ENCODE peak calls at places on chromosomes 16 and 17, in seven cellular contexts. One of them, this sample, is unnamed.

GRCh38 chr16:69859105-69859969 is 91.8 kb upstream of the CLEC18A start:
- DNase-seq in hepatocyte: peak; percentile 68
- DNase-seq in OCI-LY7: peak; percentile 21
- DNase-seq in neural progenitor cell: peak; percentile 79
- DNase-seq in MM.1S: no peak
- DNase-seq in GM23338: peak; percentile 92
- DNase-seq in GM23248: no peak
- DNase-seq in this sample: no peak

GRCh38 chr17:34542700-34543336 is 36.6 kb upstream of the TMEM132E start:
- DNase-seq in OCI-LY7: peak; percentile 46
- DNase-seq in GM23338: peak; percentile 66
- DNase-seq in GM23248: peak; percentile 23
- DNase-seq in MM.1S: no peak
- DNase-seq in hepatocyte: peak; percentile 35
- DNase-seq in neural progenitor cell: peak; percentile 44
- DNase-seq in this sample: peak; percentile 26

GRCh38 chr17:78802459-78802858 is 20.4 kb upstream of the CYTH1 start:
- DNase-seq in neural progenitor cell: no peak
- DNase-seq in OCI-LY7: no peak
- DNase-seq in hepatocyte: no peak
- DNase-seq in GM23338: no peak
- DNase-seq in GM23248: no peak
- DNase-seq in MM.1S: no peak
- DNase-seq in this sample: no peak

GRCh38 chr16:46972971-46973456 is 460 bp downstream of the DNAJA2 start:
- DNase-seq in MM.1S: peak; percentile 13
- DNase-seq in GM23338: peak; percentile 51
- DNase-seq in hepatocyte: peak; percentile 63
- DNase-seq in neural progenitor cell: peak; percentile 67
- DNase-seq in GM23248: peak; percentile 67
- DNase-seq in OCI-LY7: peak; percentile 68
- DNase-seq in this sample: peak; percentile 25

GRCh38 chr16:11668590-11669379 is 530 bp downstream of the SNN start:
- DNase-seq in OCI-LY7: no peak
- DNase-seq in GM23248: peak; percentile 44
- DNase-seq in neural progenitor cell: peak; percentile 86
- DNase-seq in MM.1S: no peak
- DNase-seq in hepatocyte: peak; percentile 51
- DNase-seq in GM23338: peak; percentile 72
- DNase-seq in this sample: no peak

GRCh38 chr16:85372627-85373372 is 240.3 kb upstream of the GSE1 start:
- DNase-seq in GM23338: no peak
- DNase-seq in OCI-LY7: no peak
- DNase-seq in hepatocyte: peak; percentile 67
- DNase-seq in neural progenitor cell: no peak
- DNase-seq in MM.1S: no peak
- DNase-seq in GM23248: peak; percentile 95
- DNase-seq in this sample: peak; percentile 84

GRCh38 chr16:86734559-86735480 is 156.5 kb downstream of the FOXL1 start:
- DNase-seq in MM.1S: no peak
- DNase-seq in GM23248: no peak
- DNase-seq in hepatocyte: no peak
- DNase-seq in OCI-LY7: no peak
- DNase-seq in GM23338: peak; percentile 43
- DNase-seq in neural progenitor cell: no peak
- DNase-seq in this sample: no peak

GRCh38 chr16:57141822-57142631 is 43.8 kb downstream of the PSME3IP1 start:
- DNase-seq in hepatocyte: no peak
- DNase-seq in GM23248: no peak
- DNase-seq in neural progenitor cell: no peak
- DNase-seq in OCI-LY7: peak; percentile 84
- DNase-seq in MM.1S: no peak
- DNase-seq in GM23338: no peak
- DNase-seq in this sample: no peak

GRCh38 chr17:40316571-40317344 is 7.8 kb downstream of the RARA start:
- DNase-seq in neural progenitor cell: peak; percentile 85
- DNase-seq in GM23338: peak; percentile 85
- DNase-seq in GM23248: peak; percentile 93
- DNase-seq in OCI-LY7: no peak
- DNase-seq in MM.1S: no peak
- DNase-seq in hepatocyte: peak; percentile 88
- DNase-seq in this sample: peak; percentile 65

GRCh38 chr17:50028207-50029120 is 27.4 kb upstream of the ITGA3 start:
- DNase-seq in MM.1S: no peak
- DNase-seq in OCI-LY7: no peak
- DNase-seq in neural progenitor cell: peak; percentile 78
- DNase-seq in hepatocyte: peak; percentile 45
- DNase-seq in GM23248: peak; percentile 70
- DNase-seq in GM23338: peak; percentile 83
- DNase-seq in this sample: peak; percentile 74

GRCh38 chr17:42178817-42179216 is 2.1 kb downstream of the KCNH4 start:
- DNase-seq in hepatocyte: no peak
- DNase-seq in OCI-LY7: peak; percentile 16
- DNase-seq in MM.1S: peak; percentile 79
- DNase-seq in GM23338: peak; percentile 20
- DNase-seq in neural progenitor cell: no peak
- DNase-seq in GM23248: no peak
- DNase-seq in this sample: no peak

GRCh38 chr16:87350681-87351319 is 32.8 kb downstream of the FBXO31 start:
- DNase-seq in GM23248: peak; percentile 80
- DNase-seq in MM.1S: no peak
- DNase-seq in hepatocyte: no peak
- DNase-seq in OCI-LY7: no peak
- DNase-seq in GM23338: no peak
- DNase-seq in neural progenitor cell: no peak
- DNase-seq in this sample: peak; percentile 62

GRCh38 chr17:76176701-76177574 is 35.9 kb upstream of the FOXJ1 start:
- DNase-seq in OCI-LY7: no peak
- DNase-seq in neural progenitor cell: no peak
- DNase-seq in MM.1S: no peak
- DNase-seq in GM23338: no peak
- DNase-seq in hepatocyte: no peak
- DNase-seq in GM23248: no peak
- DNase-seq in this sample: no peak

GRCh38 chr17:38428643-38429371 is 543 bp downstream of the ARHGAP23 start:
- DNase-seq in hepatocyte: peak; percentile 62
- DNase-seq in MM.1S: peak; percentile 69
- DNase-seq in OCI-LY7: peak; percentile 39
- DNase-seq in neural progenitor cell: peak; percentile 58
- DNase-seq in GM23248: peak; percentile 77
- DNase-seq in GM23338: peak; percentile 72
- DNase-seq in this sample: peak; percentile 60

GRCh38 chr17:10370209-10370608 is 2.6 kb downstream of the MYH13 start:
- DNase-seq in neural progenitor cell: no peak
- DNase-seq in MM.1S: no peak
- DNase-seq in hepatocyte: no peak
- DNase-seq in GM23248: no peak
- DNase-seq in GM23338: no peak
- DNase-seq in OCI-LY7: no peak
- DNase-seq in this sample: no peak

GRCh38 chr16:85562102-85562786 is 50.9 kb upstream of the GSE1 start:
- DNase-seq in neural progenitor cell: no peak
- DNase-seq in MM.1S: no peak
- DNase-seq in OCI-LY7: no peak
- DNase-seq in GM23338: no peak
- DNase-seq in GM23248: no peak
- DNase-seq in hepatocyte: no peak
- DNase-seq in this sample: no peak

DNA sequence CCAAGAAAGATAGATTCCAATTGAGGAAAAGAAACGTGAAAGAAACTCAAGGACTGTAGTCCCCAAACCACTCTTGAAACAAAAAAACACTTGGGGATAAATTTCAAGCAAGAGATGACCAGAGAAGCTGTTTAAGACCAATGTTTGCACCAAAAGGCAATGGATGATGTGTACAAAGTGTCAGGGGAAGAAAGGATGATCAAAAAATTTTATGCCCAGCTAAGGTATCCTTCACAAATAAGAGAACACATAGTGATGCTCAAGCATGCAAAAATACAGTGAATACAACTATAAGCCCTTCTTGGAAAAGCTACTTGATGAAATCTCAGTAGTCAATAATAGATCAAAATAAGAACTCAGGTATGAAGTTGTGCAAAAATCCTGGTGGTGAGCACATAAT is 281.1 kb downstream of the CEP112 start:
- DNase-seq in OCI-LY7: no peak
- DNase-seq in MM.1S: no peak
- DNase-seq in GM23338: no peak
- DNase-seq in neural progenitor cell: no peak
- DNase-seq in hepatocyte: no peak
- DNase-seq in GM23248: no peak
- DNase-seq in this sample: no peak
- H3K27ac ChIP-seq in OCI-LY7: no peak overlapping the region
- H3K27ac ChIP-seq in MM.1S: no peak overlapping the region
- H3K27ac ChIP-seq in GM23338: no peak overlapping the region
- H3K27ac ChIP-seq in neural progenitor cell: no peak overlapping the region
- H3K27ac ChIP-seq in hepatocyte: no peak overlapping the region
- H3K27ac ChIP-seq in GM23248: no peak overlapping the region
- H3K27ac ChIP-seq in this sample: no peak overlapping the region

GRCh38 chr16:73050115-73051099 is 2.5 kb upstream of the ZFHX3 start:
- DNase-seq in MM.1S: no peak
- DNase-seq in hepatocyte: no peak
- DNase-seq in GM23338: no peak
- DNase-seq in GM23248: no peak
- DNase-seq in neural progenitor cell: no peak
- DNase-seq in OCI-LY7: no peak
- DNase-seq in this sample: peak; percentile 64
- H3K4me1 ChIP-seq in MM.1S: no peaks in the 10 kb centered on the region
- H3K4me1 ChIP-seq in hepatocyte: peaks cover 85% of the 10 kb centered on the region
- H3K4me1 ChIP-seq in GM23338: peaks cover 88% of the 10 kb centered on the region
- H3K4me1 ChIP-seq in GM23248: peaks cover 39% of the 10 kb centered on the region
- H3K4me1 ChIP-seq in neural progenitor cell: peaks cover 67% of the 10 kb centered on the region
- H3K4me1 ChIP-seq in OCI-LY7: peaks cover 20% of the 10 kb centered on the region
- H3K4me1 ChIP-seq in this sample: peaks cover 49% of the 10 kb centered on the region

DNA sequence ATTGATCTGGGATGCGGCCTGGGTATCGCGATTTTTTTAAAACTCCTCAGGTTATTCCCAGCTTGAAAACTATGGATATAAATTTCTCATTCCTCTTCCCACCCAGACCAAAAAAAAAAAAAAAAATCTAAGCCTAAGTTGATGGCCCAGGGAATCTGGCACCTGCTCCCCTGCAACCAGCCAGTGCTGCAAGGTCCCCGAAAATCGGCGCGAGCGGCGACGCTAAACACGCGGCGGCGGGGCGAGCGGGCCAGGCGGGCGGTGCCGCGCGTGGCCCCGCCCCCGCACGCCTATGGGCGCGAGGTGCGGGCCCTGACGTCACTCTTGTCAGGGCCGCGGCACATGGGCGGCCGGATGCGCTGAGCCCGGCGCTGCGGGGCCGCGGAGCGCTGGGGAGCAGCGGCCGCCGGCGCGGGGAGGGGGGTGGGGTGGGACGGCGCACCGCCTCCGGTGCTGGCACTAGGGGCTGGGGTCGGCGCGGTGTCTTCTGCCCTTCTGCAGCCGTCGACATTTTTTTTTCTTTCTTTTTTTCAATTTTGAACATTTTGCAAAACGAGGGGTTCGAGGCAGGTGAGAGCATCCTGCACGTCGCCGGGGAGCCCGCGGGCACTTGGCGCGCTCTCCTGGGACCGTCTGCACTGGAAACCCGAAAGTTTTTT is at the start of gene HLF:
- DNase-seq in GM23248: peak; percentile 86
- DNase-seq in OCI-LY7: peak; percentile 73
- DNase-seq in neural progenitor cell: peak; percentile 94
- DNase-seq in hepatocyte: peak; percentile 91
- DNase-seq in MM.1S: peak; percentile 91
- DNase-seq in GM23338: peak; percentile 88
- DNase-seq in this sample: peak; percentile 77
- H2AFZ ChIP-seq in GM23248: no peak within 1 kb of the TSS
- H2AFZ ChIP-seq in OCI-LY7: no peak within 1 kb of the TSS
- H2AFZ ChIP-seq in neural progenitor cell: peak within 1 kb of the TSS; percentile 36
- H2AFZ ChIP-seq in hepatocyte: peak within 1 kb of the TSS; percentile 73
- H2AFZ ChIP-seq in MM.1S: peak within 1 kb of the TSS; percentile 94
- H2AFZ ChIP-seq in GM23338: peak within 1 kb of the TSS; percentile 91
- H2AFZ ChIP-seq in this sample: no peak within 1 kb of the TSS

GRCh38 chr17:57578608-57578990 is 166.5 kb downstream of the CCDC182 start:
- DNase-seq in MM.1S: no peak
- DNase-seq in GM23338: no peak
- DNase-seq in neural progenitor cell: no peak
- DNase-seq in hepatocyte: no peak
- DNase-seq in GM23248: peak; percentile 49
- DNase-seq in OCI-LY7: no peak
- DNase-seq in this sample: peak; percentile 73
- H3K27ac ChIP-seq in MM.1S: no peak overlapping the region
- H3K27ac ChIP-seq in GM23338: no peak overlapping the region
- H3K27ac ChIP-seq in neural progenitor cell: peak overlapping the region; percentile 72
- H3K27ac ChIP-seq in hepatocyte: peak overlapping the region; percentile 75
- H3K27ac ChIP-seq in GM23248: no peak overlapping the region
- H3K27ac ChIP-seq in OCI-LY7: no peak overlapping the region
- H3K27ac ChIP-seq in this sample: no peak overlapping the region

GRCh38 chr17:29592850-29593545 is at the start of gene ANKRD13B:
- DNase-seq in OCI-LY7: peak; percentile 71
- DNase-seq in MM.1S: no peak
- DNase-seq in GM23338: peak; percentile 83
- DNase-seq in GM23248: peak; percentile 59
- DNase-seq in neural progenitor cell: peak; percentile 76
- DNase-seq in hepatocyte: peak; percentile 45
- DNase-seq in this sample: peak; percentile 24
- H3K4me1 ChIP-seq in OCI-LY7: peaks cover 39% of the 10 kb centered on the region
- H3K4me1 ChIP-seq in MM.1S: peaks cover 31% of the 10 kb centered on the region
- H3K4me1 ChIP-seq in GM23338: peaks cover 49% of the 10 kb centered on the region
- H3K4me1 ChIP-seq in GM23248: peaks cover 24% of the 10 kb centered on the region
- H3K4me1 ChIP-seq in neural progenitor cell: peaks cover 62% of the 10 kb centered on the region
- H3K4me1 ChIP-seq in hepatocyte: peaks cover 46% of the 10 kb centered on the region
- H3K4me1 ChIP-seq in this sample: peaks cover 19% of the 10 kb centered on the region

This sample was measured in fibroblast of lung.